ENCODE peak calls at places on chromosome 3, in ten cellular contexts. Z is PC-9, F is left ventricle myocardium inferior, O is A673, W is brain microvascular endothelial cell, G is uterus, E is DND-41, J is MM.1S, L is body of pancreas, B is neural progenitor cell. I is an unnamed sample.

GRCh38 chr3:67460841-67461240 is 193.6 kb downstream of the SUCLG2 start:
- DNase-seq in Z (no peak), F (no peak), O (no peak), W (no peak), G (no peak), E (no peak), J (no peak), L (no peak), B (no peak), I (no peak)

GRCh38 chr3:41710646-41711388 is 251.1 kb downstream of the ULK4 start:
- DNase-seq in Z (peak), F (no peak), O (peak), W (peak), G (no peak), E (no peak), J (no peak), L (no peak), B (peak), I (no peak)

GRCh38 chr3:55296035-55296434 is 191.1 kb downstream of the WNT5A start:
- DNase-seq in Z (no peak), F (no peak), O (no peak), W (no peak), G (no peak), E (no peak), J (no peak), L (no peak), B (no peak), I (no peak)

GRCh38 chr3:144098691-144099090 is 127.1 kb downstream of the DIPK2A start:
- DNase-seq in Z (no peak), F (no peak), O (no peak), W (no peak), G (no peak), E (no peak), J (no peak), L (no peak), B (no peak), I (no peak)

GRCh38 chr3:5149306-5149880 is 27.3 kb downstream of the ARL8B start:
- DNase-seq in Z (no peak), F (no peak), O (no peak), W (no peak), G (no peak), E (no peak), J (no peak), L (no peak), B (no peak), I (no peak)

GRCh38 chr3:140910860-140911259 is 30.8 kb upstream of the SLC25A36 start:
- DNase-seq in Z (no peak), F (no peak), O (peak), W (no peak), G (no peak), E (no peak), J (no peak), L (no peak), B (peak), I (no peak)

GRCh38 chr3:45771831-45772230 is 24.5 kb downstream of the SLC6A20 start:
- DNase-seq in Z (no peak), F (no peak), O (no peak), W (no peak), G (no peak), E (no peak), J (no peak), L (no peak), B (no peak), I (no peak)

GRCh38 chr3:101935081-101935480 is 85.8 kb downstream of the NFKBIZ start:
- DNase-seq in Z (no peak), F (no peak), O (no peak), W (no peak), G (no peak), E (no peak), J (no peak), L (no peak), B (no peak), I (no peak)

GRCh38 chr3:124582621-124583437 is 147.4 kb upstream of the UMPS start:
- DNase-seq in Z (no peak), F (no peak), O (no peak), W (no peak), G (no peak), E (no peak), J (no peak), L (no peak), B (no peak), I (no peak)

GRCh38 chr3:32340639-32341365 is 50.9 kb upstream of the CMTM7 start:
- DNase-seq in Z (no peak), F (no peak), O (no peak), W (no peak), G (no peak), E (no peak), J (no peak), L (no peak), B (no peak), I (no peak)

GRCh38 chr3:111577798-111578685 is 17.1 kb downstream of the ZBED2 start:
- DNase-seq in Z (peak), F (no peak), O (peak), W (peak), G (no peak), E (no peak), J (peak), L (no peak), B (peak), I (peak)

DNA sequence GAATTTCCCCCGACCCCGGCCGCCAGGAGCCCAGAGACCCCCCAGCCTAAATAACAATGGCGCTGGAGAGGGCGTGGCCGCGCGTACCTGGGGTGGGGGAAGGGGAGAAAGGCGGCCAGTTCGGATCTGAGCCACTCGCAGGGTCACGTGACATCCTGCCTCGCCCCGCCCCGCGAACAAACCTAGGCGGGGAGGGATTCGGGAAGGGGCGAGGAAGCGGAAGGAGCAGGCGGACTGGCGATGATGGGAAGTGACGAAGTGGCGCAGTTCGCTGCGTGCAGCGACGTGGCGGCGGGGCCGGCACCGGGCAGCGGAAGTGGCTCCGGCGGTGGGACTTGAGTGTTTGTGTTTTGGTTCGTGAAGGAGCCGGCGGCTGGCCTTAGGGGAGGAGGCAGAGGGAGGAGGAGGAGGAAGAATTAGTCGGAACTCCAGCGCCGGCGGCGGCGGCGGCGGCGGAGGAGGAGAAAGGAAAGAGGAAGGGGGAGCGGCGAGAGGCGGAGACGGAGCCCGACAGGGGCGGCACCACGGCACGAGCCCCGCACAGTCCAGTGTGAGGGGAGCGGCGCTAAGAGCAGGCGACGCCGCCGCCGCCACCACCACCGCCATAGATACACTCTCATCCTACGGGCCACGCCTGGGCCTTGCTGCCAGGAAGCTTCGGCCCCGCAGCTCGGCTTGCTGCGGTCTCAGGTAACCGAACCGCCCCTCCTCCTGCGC is at the start of gene RAB5A:
- DNase-seq in Z (peak), F (peak), O (peak), W (peak), G (peak), E (peak), J (peak), L (peak), B (peak), I (peak)
- TF ChIP-seq CTCF in Z (no peak), F (peak), O (no peak), W (no peak), G (no peak), E (no peak), J (no peak), L (no peak), B (no peak), I (no peak)

DNA sequence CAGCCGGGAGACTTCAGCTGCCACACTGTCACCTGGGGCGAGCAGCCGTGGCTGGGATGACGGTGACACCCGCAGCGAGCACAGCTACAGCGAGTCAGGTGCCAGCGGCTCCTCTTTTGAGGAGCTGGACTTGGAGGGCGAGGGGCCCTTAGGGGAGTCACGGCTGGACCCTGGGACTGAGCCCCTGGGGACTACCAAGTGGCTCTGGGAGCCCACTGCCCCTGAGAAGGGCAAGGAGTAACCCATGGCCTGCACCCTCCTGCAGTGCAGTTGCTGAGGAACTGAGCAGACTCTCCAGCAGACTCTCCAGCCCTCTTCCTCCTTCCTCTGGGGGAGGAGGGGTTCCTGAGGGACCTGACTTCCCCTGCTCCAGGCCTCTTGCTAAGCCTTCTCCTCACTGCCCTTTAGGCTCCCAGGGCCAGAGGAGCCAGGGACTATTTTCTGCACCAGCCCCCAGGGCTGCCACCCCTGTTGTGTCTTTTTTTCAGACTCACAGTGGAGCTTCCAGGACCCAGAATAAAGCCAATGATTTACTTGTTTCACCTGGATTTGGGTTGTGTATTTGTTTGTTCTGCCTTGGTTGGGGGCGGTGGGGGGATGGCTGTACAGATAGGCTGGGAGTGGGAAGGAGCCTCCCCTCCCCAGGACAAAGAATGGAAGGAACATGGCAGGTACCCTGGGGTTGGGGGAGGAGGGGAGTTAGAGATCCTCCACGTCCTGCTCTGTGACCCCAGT is 2.9 kb upstream of the GRM2 start:
- DNase-seq in Z (no peak), F (peak), O (no peak), W (no peak), G (no peak), E (no peak), J (no peak), L (peak), B (peak), I (no peak)
- H3K27ac ChIP-seq in Z (no peak), F (no peak), O (no peak), W (no peak), G (no peak), E (no peak), J (no peak), L (no peak), B (no peak), I (peak)

GRCh38 chr3:17894434-17895060 is 152.1 kb upstream of the TBC1D5 start:
- DNase-seq in Z (no peak), F (no peak), O (peak), W (peak), G (no peak), E (peak), J (peak), L (peak), B (peak), I (no peak)
- TF ChIP-seq CTCF in Z (peak), F (peak), O (peak), W (peak), G (no peak), E (peak), J (peak), L (no peak), B (peak), I (no peak)

GRCh38 chr3:108603689-108604088 is 14.2 kb downstream of the DZIP3 start:
- DNase-seq in Z (no peak), F (no peak), O (no peak), W (no peak), G (no peak), E (peak), J (no peak), L (no peak), B (no peak), I (no peak)

GRCh38 chr3:108602249-108602934 is 12.9 kb downstream of the DZIP3 start:
- DNase-seq in Z (no peak), F (no peak), O (no peak), W (no peak), G (no peak), E (no peak), J (no peak), L (no peak), B (peak), I (no peak)

GRCh38 chr3:108605028-108605427 is 15.5 kb downstream of the DZIP3 start:
- DNase-seq in Z (no peak), F (no peak), O (no peak), W (no peak), G (no peak), E (no peak), J (no peak), L (no peak), B (no peak), I (no peak)

GRCh38 chr3:108605491-108605890 is 16.0 kb downstream of the DZIP3 start:
- DNase-seq in Z (no peak), F (no peak), O (no peak), W (no peak), G (no peak), E (no peak), J (no peak), L (no peak), B (no peak), I (no peak)

DNA sequence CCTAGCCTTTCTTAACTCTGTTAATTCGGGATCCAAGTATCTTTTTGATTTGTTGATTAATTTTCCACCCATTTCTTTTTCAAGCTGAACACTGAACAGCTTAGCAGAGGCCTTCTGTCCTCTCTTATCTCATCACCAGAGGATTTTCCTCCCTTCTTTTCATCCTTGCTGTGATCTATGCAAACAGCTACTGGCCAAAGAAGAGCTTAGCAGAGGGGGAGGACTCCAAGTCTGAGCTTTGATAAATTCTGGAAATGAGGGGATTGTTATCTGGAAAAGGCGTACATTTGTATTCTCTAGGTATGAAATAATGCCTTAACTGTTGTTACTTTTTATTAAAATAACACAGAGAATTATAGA is 13.4 kb downstream of the DZIP3 start:
- DNase-seq in Z (no peak), F (no peak), O (no peak), W (no peak), G (no peak), E (no peak), J (no peak), L (no peak), B (peak), I (no peak)
- H3K27ac ChIP-seq in Z (no peak), F (no peak), O (no peak), W (no peak), G (no peak), E (peak), J (no peak), L (no peak), B (peak), I (no peak)

I was measured in RWPE1.